ENCODE peak calls at places on chromosomes 5 and 9, in four cellular contexts. W is fibroblast of lung, B is epithelial cell of esophagus, T is mammary epithelial cell. G is an unnamed sample.

GRCh38 chr9:81370650-81371049 is 318.7 kb downstream of the TLE1 start:
- DNase-seq in T (no peak), B (no peak), W (no peak), G (no peak)

GRCh38 chr9:136011703-136012496 is 50.7 kb upstream of the UBAC1 start:
- DNase-seq in T (no peak), W (peak; percentile 65), B (no peak), G (no peak)

GRCh38 chr9:3508078-3508431 is 17.7 kb downstream of the RFX3 start:
- DNase-seq in T (no peak), W (no peak), B (no peak), G (no peak)

GRCh38 chr5:62395210-62395950 is 8.3 kb downstream of the DIMT1 start:
- DNase-seq in T (peak; percentile 67), W (peak; percentile 56), B (peak; percentile 25), G (no peak)

GRCh38 chr9:129276486-129277260 is 98.6 kb upstream of the IER5L start:
- DNase-seq in B (no peak), T (no peak), W (no peak), G (no peak)

GRCh38 chr5:5315068-5315835 is 107.2 kb upstream of the ICE1 start:
- DNase-seq in B (no peak), T (no peak), W (peak; percentile 94), G (no peak)

GRCh38 chr9:134293576-134294227 is 32.6 kb upstream of the RXRA start:
- DNase-seq in T (no peak), B (no peak), W (peak; percentile 7), G (no peak)

GRCh38 chr5:102545175-102545574 is 46.4 kb upstream of the SLCO6A1 start:
- DNase-seq in W (no peak), B (peak; percentile 12), T (no peak), G (no peak)

GRCh38 chr9:105070176-105070575 is 142.2 kb upstream of the ABCA1 start:
- DNase-seq in T (no peak), W (peak; percentile 62), B (no peak), G (no peak)

GRCh38 chr5:14870347-14871083 is 1.1 kb downstream of the ANKH start:
- DNase-seq in T (no peak), B (no peak), W (no peak), G (no peak)

GRCh38 chr9:68969538-68969937 is 44.4 kb downstream of the PRKACG start:
- DNase-seq in B (no peak), W (no peak), T (no peak), G (no peak)

GRCh38 chr9:112753725-112754124 is 3.2 kb downstream of the SNX30 start:
- DNase-seq in W (peak; percentile 95), T (peak; percentile 72), B (peak; percentile 77), G (no peak)

GRCh38 chr9:133634024-133634691 is 2.0 kb upstream of the DBH start:
- DNase-seq in B (no peak), T (no peak), W (no peak), G (no peak)

GRCh38 chr5:94174748-94175411 is 433.5 kb upstream of the POU5F2 start:
- DNase-seq in W (peak; percentile 74), B (peak; percentile 59), T (peak; percentile 12), G (no peak)

GRCh38 chr5:155616779-155617392 is 603.3 kb downstream of the KIF4B start:
- DNase-seq in T (peak; percentile 14), W (peak; percentile 3), B (peak; percentile 37), G (no peak)

DNA sequence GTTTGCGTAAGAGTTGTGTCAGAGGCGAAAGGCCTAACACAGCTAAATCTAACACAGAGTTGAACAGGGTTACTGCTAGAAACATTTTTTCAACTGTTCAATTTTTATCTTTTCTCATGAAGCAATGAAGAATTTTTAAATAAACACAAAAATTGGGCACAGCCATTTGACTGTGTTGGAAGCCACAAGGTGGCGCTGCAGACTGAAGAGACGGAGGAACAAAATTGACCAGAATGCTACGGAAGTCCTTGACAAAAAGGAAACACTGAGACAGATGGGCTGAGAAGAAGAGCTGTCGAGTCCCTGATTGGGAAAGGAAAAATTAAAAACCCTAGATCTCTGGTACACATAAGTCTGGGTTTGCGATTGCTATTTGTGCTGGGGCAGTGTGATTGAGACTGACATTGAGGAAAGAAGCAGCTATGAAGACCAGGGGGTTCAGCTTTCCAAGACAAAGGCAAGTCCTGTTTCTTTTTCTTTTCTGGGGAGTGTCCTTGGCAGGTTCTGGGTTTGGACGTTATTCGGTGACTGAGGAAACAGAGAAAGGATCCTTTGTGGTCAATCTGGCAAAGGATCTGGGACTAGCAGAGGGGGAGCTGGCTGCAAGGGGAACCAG is at the start of gene PCDHB9:
- DNase-seq in B (no peak), T (peak; percentile 17), W (peak; percentile 3), G (no peak)
- H3K4me3 ChIP-seq in B (no peak within 1 kb of the TSS), T (peak within 1 kb of the TSS; percentile 6), W (no peak within 1 kb of the TSS), G (no peak within 1 kb of the TSS)

GRCh38 chr5:32038537-32038936 is 135.6 kb downstream of the GOLPH3 start:
- DNase-seq in T (no peak), W (no peak), B (no peak), G (no peak)
- TF ChIP-seq CTCF in T (no peak), W (no peak), B (peak; percentile 2), G (no peak)

DNA sequence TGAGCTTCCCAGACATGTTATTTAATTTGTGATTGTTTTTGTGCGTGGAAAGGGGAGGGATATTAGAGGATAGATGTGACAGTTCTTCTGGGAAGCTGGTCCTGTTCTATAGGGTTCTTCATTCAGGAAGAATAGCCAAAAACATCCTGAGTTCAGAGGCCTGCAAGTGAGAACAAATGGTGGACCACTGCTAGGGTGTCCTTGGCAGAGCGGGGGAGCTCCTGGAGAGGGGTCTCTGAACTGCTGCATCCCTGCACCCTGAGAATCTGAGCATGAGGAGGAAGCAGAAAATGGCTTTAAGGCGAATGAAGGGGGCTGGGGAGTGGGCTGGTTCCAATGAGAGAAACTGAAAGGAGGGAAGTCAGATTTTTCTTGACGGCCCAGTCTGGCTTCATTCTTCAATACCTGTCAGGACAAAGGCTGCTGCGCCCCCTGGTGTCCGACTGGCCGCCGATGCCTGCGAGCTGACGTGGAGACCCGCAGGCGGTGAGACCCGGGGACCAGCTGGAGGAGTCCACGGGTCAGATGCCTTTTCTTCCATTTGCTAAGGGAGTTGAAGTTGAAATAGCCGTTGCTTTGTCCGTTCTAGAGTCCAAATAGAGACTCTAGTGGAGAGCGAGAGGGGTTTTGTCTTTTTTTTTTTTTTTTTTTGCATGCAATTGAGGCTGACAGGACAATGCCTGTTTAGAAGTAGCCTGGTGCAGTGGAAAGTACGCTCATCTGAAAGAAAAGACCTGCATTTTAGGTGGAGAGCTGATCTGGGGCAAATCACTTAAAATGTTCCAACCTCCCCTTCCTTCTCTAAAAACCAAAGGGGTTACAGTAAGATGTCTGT is 39.5 kb upstream of the NFIB start:
- DNase-seq in W (peak; percentile 76), T (peak; percentile 61), B (peak; percentile 84), G (peak; percentile 96)
- H3K4me3 ChIP-seq in W (no peak overlapping the region), T (peak overlapping the region; percentile 31), B (peak overlapping the region; percentile 21), G (peak overlapping the region; percentile 74)

GRCh38 chr5:147369742-147370374 is 135.0 kb downstream of the STK32A start:
- DNase-seq in W (no peak), T (no peak), B (peak; percentile 29), G (no peak)
- TF ChIP-seq CTCF in W (peak; percentile 10), T (peak; percentile 63), B (peak; percentile 51), G (peak; percentile 75)

GRCh38 chr9:88995205-88995604 is 3.9 kb downstream of the S1PR3 start:
- DNase-seq in T (no peak), B (no peak), W (no peak), G (peak; percentile 49)
- H3K4me3 ChIP-seq in T (no peak overlapping the region), B (no peak overlapping the region), W (no peak overlapping the region), G (peak overlapping the region; percentile 99)

DNA sequence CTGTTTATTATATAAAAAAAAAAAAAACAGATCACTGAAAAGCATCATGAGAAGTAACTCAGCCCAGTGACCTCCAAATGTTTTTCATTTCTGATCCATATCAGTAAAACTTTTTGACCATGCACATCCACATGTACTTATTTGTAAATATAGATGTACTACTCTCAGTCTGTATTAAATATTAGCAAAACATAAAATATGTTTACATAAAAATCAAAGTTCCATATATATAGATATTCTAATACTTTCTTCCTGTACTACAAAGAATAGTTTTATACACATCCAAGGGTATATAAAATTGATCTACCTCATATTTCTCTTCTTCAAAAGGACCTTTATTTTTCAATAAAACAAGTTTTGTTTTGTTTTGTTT is 309.1 kb downstream of the RAB3C start:
- DNase-seq in T (no peak), B (no peak), W (no peak), G (no peak)
- TF ChIP-seq CTCF in T (no peak), B (no peak), W (no peak), G (no peak)

GRCh38 chr9:75623462-75623861 is 267.0 kb upstream of the PCSK5 start:
- DNase-seq in T (no peak), W (no peak), B (no peak), G (no peak)

GRCh38 chr9:75628952-75629351 is 261.5 kb upstream of the PCSK5 start:
- DNase-seq in T (no peak), B (no peak), W (no peak), G (no peak)

GRCh38 chr9:75626860-75627259 is 263.6 kb upstream of the PCSK5 start:
- DNase-seq in W (no peak), T (no peak), B (no peak), G (no peak)

DNA sequence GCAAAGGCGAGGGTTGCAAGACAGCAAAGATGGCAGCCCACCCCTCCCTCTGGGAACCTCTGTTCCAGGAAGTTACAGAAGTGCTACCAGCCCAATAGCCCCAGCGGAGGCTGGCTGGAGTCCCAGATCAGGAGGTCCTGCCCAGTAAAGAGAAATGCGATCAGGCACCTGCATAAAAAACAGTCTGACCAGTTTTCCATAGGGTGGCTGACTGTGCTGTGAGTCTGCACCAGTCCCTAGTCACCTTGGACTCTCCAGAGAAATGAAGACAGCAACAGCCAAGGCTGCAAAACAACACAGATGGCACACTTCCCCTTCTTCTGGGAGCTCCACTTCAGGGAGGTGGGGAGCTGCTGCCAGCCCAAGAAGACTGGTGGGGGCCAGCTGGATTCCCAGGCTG is 265.5 kb upstream of the PCSK5 start:
- DNase-seq in T (no peak), W (no peak), B (no peak), G (no peak)
- H3K4me3 ChIP-seq in T (no peak overlapping the region), W (no peak overlapping the region), B (no peak overlapping the region), G (no peak overlapping the region)

GRCh38 chr5:124178050-124178449 is 568.4 kb downstream of the ZNF608 start:
- DNase-seq in T (no peak), B (no peak), W (no peak), G (no peak)

GRCh38 chr5:124179788-124180187 is 566.7 kb downstream of the ZNF608 start:
- DNase-seq in B (no peak), T (no peak), W (peak; percentile 18), G (no peak)

GRCh38 chr5:124180523-124181461 is 565.6 kb downstream of the ZNF608 start:
- DNase-seq in W (peak; percentile 75), T (no peak), B (no peak), G (no peak)

GRCh38 chr5:124173386-124173785 is 573.1 kb downstream of the ZNF608 start:
- DNase-seq in T (no peak), B (no peak), W (no peak), G (no peak)

GRCh38 chr5:124176692-124177091 is 569.7 kb downstream of the ZNF608 start:
- DNase-seq in T (no peak), B (peak; percentile 4), W (no peak), G (peak; percentile 76)
- TF ChIP-seq CTCF in T (no peak), B (peak; percentile 20), W (peak; percentile 3), G (no peak)

DNA sequence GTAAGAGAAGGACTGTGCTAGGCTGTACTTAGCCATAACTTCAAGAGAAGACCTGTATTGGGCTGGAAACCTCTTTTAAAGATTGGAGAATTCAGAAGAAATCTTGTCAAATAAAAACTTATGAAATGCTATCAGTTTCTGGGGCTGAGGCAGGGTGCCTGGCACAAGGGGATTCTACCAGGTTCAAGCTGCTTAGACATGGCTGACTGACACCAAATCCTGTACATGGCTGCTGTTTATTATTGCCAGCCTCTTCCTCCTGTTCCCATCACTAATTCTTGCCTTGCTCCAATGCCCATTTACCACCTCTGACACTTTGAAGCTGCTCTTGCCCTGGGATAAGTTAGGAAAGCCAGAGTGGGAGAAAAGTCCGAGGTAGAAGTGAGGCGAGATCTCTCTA is 66.4 kb upstream of the TNFAIP8 start:
- DNase-seq in B (no peak), W (no peak), T (no peak), G (no peak)
- H3K4me3 ChIP-seq in B (no peak overlapping the region), W (no peak overlapping the region), T (no peak overlapping the region), G (no peak overlapping the region)

G was measured in coronary artery.